ENCODE peak calls at places on chromosomes 5 and 9, in four cellular contexts. One of them, this sample, is unnamed.

GRCh38 chr5:83895860-83896259 is 175.2 kb upstream of the HAPLN1 start:
- DNase-seq in ovary: no peak
- DNase-seq in HCT116: no peak
- DNase-seq in uterus: no peak
- DNase-seq in this sample: no peak

GRCh38 chr9:84710701-84711397 is 41.3 kb downstream of the NTRK2 start:
- DNase-seq in ovary: no peak
- DNase-seq in HCT116: no peak
- DNase-seq in uterus: no peak
- DNase-seq in this sample: no peak

GRCh38 chr9:97556036-97556720 is 54.7 kb downstream of the TMOD1 start:
- DNase-seq in ovary: no peak
- DNase-seq in HCT116: no peak
- DNase-seq in uterus: no peak
- DNase-seq in this sample: no peak

GRCh38 chr5:107213025-107213424 is 457.7 kb downstream of the EFNA5 start:
- DNase-seq in ovary: no peak
- DNase-seq in HCT116: no peak
- DNase-seq in uterus: no peak
- DNase-seq in this sample: no peak

GRCh38 chr5:141634162-141634561 is 2.5 kb downstream of the HDAC3 start:
- DNase-seq in ovary: no peak
- DNase-seq in HCT116: no peak
- DNase-seq in uterus: no peak
- DNase-seq in this sample: no peak

GRCh38 chr5:15510816-15511215 is 10.8 kb downstream of the FBXL7 start:
- DNase-seq in ovary: no peak
- DNase-seq in HCT116: no peak
- DNase-seq in uterus: no peak
- DNase-seq in this sample: no peak

GRCh38 chr5:85288914-85289313 is 904.2 kb upstream of the EDIL3 start:
- DNase-seq in ovary: no peak
- DNase-seq in HCT116: no peak
- DNase-seq in uterus: no peak
- DNase-seq in this sample: no peak

GRCh38 chr9:21096172-21096900 is 18.6 kb upstream of the IFNB1 start:
- DNase-seq in ovary: no peak
- DNase-seq in HCT116: no peak
- DNase-seq in uterus: no peak
- DNase-seq in this sample: no peak

GRCh38 chr5:112348915-112349314 is 70.2 kb downstream of the EPB41L4A start:
- DNase-seq in ovary: no peak
- DNase-seq in HCT116: no peak
- DNase-seq in uterus: no peak
- DNase-seq in this sample: no peak

GRCh38 chr9:35538361-35539234 is 48.7 kb downstream of the RUSC2 start:
- DNase-seq in ovary: peak; percentile 78
- DNase-seq in HCT116: no peak
- DNase-seq in uterus: peak; percentile 80
- DNase-seq in this sample: peak; percentile 35

GRCh38 chr5:759781-760362 is 24.7 kb downstream of the ZDHHC11B start:
- DNase-seq in ovary: peak; percentile 16
- DNase-seq in HCT116: no peak
- DNase-seq in uterus: no peak
- DNase-seq in this sample: peak; percentile 25

GRCh38 chr9:37925786-37926736 is 22.1 kb upstream of the SLC25A51 start:
- DNase-seq in ovary: no peak
- DNase-seq in HCT116: no peak
- DNase-seq in uterus: no peak
- DNase-seq in this sample: no peak

GRCh38 chr9:127968046-127968445 is 12.7 kb downstream of the EEIG1 start:
- DNase-seq in ovary: no peak
- DNase-seq in HCT116: peak; percentile 81
- DNase-seq in uterus: no peak
- DNase-seq in this sample: peak; percentile 62

GRCh38 chr9:95365766-95366165 is 48.3 kb upstream of the FANCC start:
- DNase-seq in ovary: no peak
- DNase-seq in HCT116: no peak
- DNase-seq in uterus: no peak
- DNase-seq in this sample: no peak

GRCh38 chr5:123116063-123116462 is 27.0 kb downstream of the PRDM6 start:
- DNase-seq in ovary: peak; percentile 23
- DNase-seq in HCT116: no peak
- DNase-seq in uterus: no peak
- DNase-seq in this sample: no peak

GRCh38 chr5:151223447-151224264 is at the start of gene CCDC69:
- DNase-seq in ovary: peak; percentile 76
- DNase-seq in HCT116: peak; percentile 53
- DNase-seq in uterus: peak; percentile 76
- DNase-seq in this sample: peak; percentile 78

GRCh38 chr5:1212881-1213280 is 11.5 kb downstream of the SLC6A19 start:
- DNase-seq in ovary: no peak
- DNase-seq in HCT116: no peak
- DNase-seq in uterus: no peak
- DNase-seq in this sample: no peak

GRCh38 chr9:94743035-94743954 is 16.8 kb downstream of the AOPEP start:
- DNase-seq in ovary: no peak
- DNase-seq in HCT116: no peak
- DNase-seq in uterus: no peak
- DNase-seq in this sample: no peak

GRCh38 chr9:113678874-113679273 is 197.2 kb upstream of the ZNF618 start:
- DNase-seq in ovary: no peak
- DNase-seq in HCT116: no peak
- DNase-seq in uterus: no peak
- DNase-seq in this sample: no peak

GRCh38 chr9:132182609-132183073 is 20.8 kb downstream of the NTNG2 start:
- DNase-seq in ovary: no peak
- DNase-seq in HCT116: no peak
- DNase-seq in uterus: peak; percentile 29
- DNase-seq in this sample: no peak

GRCh38 chr9:87381050-87381711 is 116.5 kb upstream of the DAPK1 start:
- DNase-seq in ovary: no peak
- DNase-seq in HCT116: no peak
- DNase-seq in uterus: no peak
- DNase-seq in this sample: no peak

DNA sequence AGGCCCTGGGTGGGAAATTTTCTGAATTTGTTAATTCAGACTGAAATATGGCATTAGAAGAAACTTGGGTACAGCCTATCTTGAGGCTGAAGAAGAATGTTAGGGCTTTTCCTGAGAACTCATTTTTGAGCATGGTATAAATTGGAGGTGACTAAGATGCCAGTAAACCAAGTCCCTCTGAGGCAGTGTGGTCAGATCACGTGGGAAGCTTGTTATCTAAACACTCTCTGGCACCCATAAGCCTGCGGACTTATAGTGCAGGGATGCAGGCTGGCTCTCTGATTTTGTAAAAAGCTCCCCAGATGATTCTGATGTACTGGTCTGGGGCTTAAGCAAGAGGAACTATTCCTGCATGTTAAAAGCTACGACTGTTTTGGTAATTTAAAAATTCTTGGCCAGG is 34.3 kb downstream of the MTMR12 start:
- DNase-seq in ovary: no peak
- DNase-seq in HCT116: no peak
- DNase-seq in uterus: no peak
- DNase-seq in this sample: no peak
- H3K27ac ChIP-seq in ovary: no peak overlapping the region
- H3K27ac ChIP-seq in HCT116: no peak overlapping the region
- H3K27ac ChIP-seq in uterus: no peak overlapping the region
- H3K27ac ChIP-seq in this sample: peak overlapping the region; percentile 71

DNA sequence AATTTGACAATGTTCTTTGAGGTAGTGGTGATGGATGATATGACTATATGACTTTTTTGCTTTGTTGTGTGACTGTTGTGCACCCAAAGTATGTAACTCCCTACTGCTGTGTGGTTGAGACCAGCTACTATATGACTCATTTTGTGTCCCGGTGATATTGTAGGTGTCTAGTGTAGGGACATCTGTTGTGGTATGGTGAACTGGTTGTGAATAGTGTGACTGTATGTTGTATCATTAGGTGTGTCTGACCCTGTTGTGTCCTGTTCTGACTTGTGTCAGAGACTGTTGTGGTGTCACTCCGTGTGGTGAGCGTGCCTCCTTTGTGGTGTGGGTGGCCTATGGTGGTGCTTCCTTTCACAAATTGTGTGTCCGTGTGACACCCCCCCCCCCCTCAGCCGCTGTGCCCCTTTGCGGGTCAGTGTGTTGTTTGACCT is 11.2 kb upstream of the CXXC5 start:
- DNase-seq in ovary: no peak
- DNase-seq in HCT116: no peak
- DNase-seq in uterus: no peak
- DNase-seq in this sample: no peak
- H3K4me1 ChIP-seq in ovary: peaks cover 8% of the 10 kb centered on the region
- H3K4me1 ChIP-seq in HCT116: peaks cover 72% of the 10 kb centered on the region
- H3K4me1 ChIP-seq in uterus: no peaks in the 10 kb centered on the region
- H3K4me1 ChIP-seq in this sample: peaks cover 66% of the 10 kb centered on the region

GRCh38 chr9:89362647-89363310 is 44.5 kb downstream of the SECISBP2 start:
- DNase-seq in ovary: peak; percentile 7
- DNase-seq in HCT116: no peak
- DNase-seq in uterus: peak; percentile 13
- DNase-seq in this sample: no peak
- TF ChIP-seq POLR2A in ovary: no peak
- TF ChIP-seq POLR2A in HCT116: no peak
- TF ChIP-seq POLR2A in uterus: no peak
- TF ChIP-seq POLR2A in this sample: no peak

GRCh38 chr5:145682197-145682895 is 152.8 kb downstream of the PRELID2 start:
- DNase-seq in ovary: no peak
- DNase-seq in HCT116: no peak
- DNase-seq in uterus: no peak
- DNase-seq in this sample: no peak
- H3K27ac ChIP-seq in ovary: no peak overlapping the region
- H3K27ac ChIP-seq in HCT116: no peak overlapping the region
- H3K27ac ChIP-seq in uterus: no peak overlapping the region
- H3K27ac ChIP-seq in this sample: no peak overlapping the region

GRCh38 chr9:130001185-130001584 is 41.8 kb downstream of the FNBP1 start:
- DNase-seq in ovary: no peak
- DNase-seq in HCT116: no peak
- DNase-seq in uterus: no peak
- DNase-seq in this sample: no peak
- H3K4me1 ChIP-seq in ovary: peaks cover 5% of the 10 kb centered on the region
- H3K4me1 ChIP-seq in HCT116: peaks cover under 1% of the 10 kb centered on the region
- H3K4me1 ChIP-seq in uterus: no peaks in the 10 kb centered on the region
- H3K4me1 ChIP-seq in this sample: peaks cover 14% of the 10 kb centered on the region

GRCh38 chr5:176527246-176528222 is 9.7 kb downstream of the RNF44 start:
- DNase-seq in ovary: no peak
- DNase-seq in HCT116: no peak
- DNase-seq in uterus: no peak
- DNase-seq in this sample: no peak
- TF ChIP-seq POLR2A in ovary: no peak
- TF ChIP-seq POLR2A in HCT116: no peak
- TF ChIP-seq POLR2A in uterus: no peak
- TF ChIP-seq POLR2A in this sample: no peak

GRCh38 chr9:117156771-117157535 is 257.9 kb downstream of the ASTN2 start:
- DNase-seq in ovary: no peak
- DNase-seq in HCT116: no peak
- DNase-seq in uterus: no peak
- DNase-seq in this sample: no peak
- H3K27ac ChIP-seq in ovary: no peak overlapping the region
- H3K27ac ChIP-seq in HCT116: no peak overlapping the region
- H3K27ac ChIP-seq in uterus: no peak overlapping the region
- H3K27ac ChIP-seq in this sample: no peak overlapping the region